ENCODE peak calls at places on chromosome 15, in four cellular contexts. V, A, K and D are unnamed samples.

GRCh38 chr15:43260011-43260615 is 6.6 kb downstream of the TGM5 start:
- DNase-seq in V (no peak), K (no peak), A (no peak), D (no peak)

GRCh38 chr15:86139828-86140227 is 60.2 kb downstream of the AGBL1 start:
- DNase-seq in V (no peak), A (no peak), K (no peak), D (no peak)

GRCh38 chr15:68695061-68695595 is 116.3 kb downstream of the CORO2B start:
- DNase-seq in K (no peak), V (no peak), A (no peak), D (no peak)

GRCh38 chr15:35549567-35549966 is 3.6 kb upstream of the DPH6 start:
- DNase-seq in K (no peak), A (no peak), V (no peak), D (no peak)

GRCh38 chr15:67100808-67101581 is 35.6 kb downstream of the SMAD3 start:
- DNase-seq in A (no peak), K (no peak), V (no peak), D (no peak)

GRCh38 chr15:67880651-67881182 is 40.9 kb upstream of the RNU6-1 start:
- DNase-seq in K (peak; percentile 71), V (peak; percentile 44), A (no peak), D (peak; percentile 65)

GRCh38 chr15:66411190-66411589 is 24.5 kb downstream of the MAP2K1 start:
- DNase-seq in A (no peak), K (no peak), V (no peak), D (no peak)

GRCh38 chr15:77650285-77650684 is 17.6 kb upstream of the LINGO1 start:
- DNase-seq in A (no peak), K (no peak), V (peak; percentile 17), D (no peak)

GRCh38 chr15:85763157-85763556 is 31.6 kb downstream of the KLHL25 start:
- DNase-seq in V (no peak), A (no peak), K (no peak), D (peak; percentile 51)

GRCh38 chr15:50257924-50258323 is 7.6 kb downstream of the HDC start:
- DNase-seq in A (no peak), K (no peak), V (no peak), D (peak; percentile 35)

GRCh38 chr15:89770041-89770440 is 6.1 kb upstream of the MESP2 start:
- DNase-seq in K (no peak), A (no peak), V (no peak), D (no peak)

GRCh38 chr15:68550004-68550403 is 28.8 kb upstream of the CORO2B start:
- DNase-seq in A (no peak), V (no peak), K (no peak), D (no peak)

GRCh38 chr15:61196711-61197110 is 32.4 kb downstream of the RORA start:
- DNase-seq in V (no peak), A (no peak), K (no peak), D (no peak)

GRCh38 chr15:61198722-61199121 is 30.4 kb downstream of the RORA start:
- DNase-seq in A (no peak), K (no peak), V (no peak), D (no peak)

GRCh38 chr15:61196156-61196555 is 32.9 kb downstream of the RORA start:
- DNase-seq in K (no peak), A (no peak), V (no peak), D (no peak)

GRCh38 chr15:61197187-61197586 is 31.9 kb downstream of the RORA start:
- DNase-seq in A (no peak), K (no peak), V (no peak), D (no peak)

GRCh38 chr15:61195116-61196002 is 33.7 kb downstream of the RORA start:
- DNase-seq in V (no peak), K (no peak), A (no peak), D (peak; percentile 17)
- H3K4me1 ChIP-seq in V (no peaks in the 10 kb centered on the region), K (no peaks in the 10 kb centered on the region), A (peaks cover 2% of the 10 kb centered on the region), D (peaks cover 4% of the 10 kb centered on the region)

GRCh38 chr15:100602064-100602821 is at the start of the genes ASB7 and LINS1:
- DNase-seq in A (peak; percentile 100), K (peak; percentile 100), V (peak; percentile 100), D (peak; percentile 100)

GRCh38 chr15:100601158-100601557 is 826 bp downstream of the LINS1 start:
- DNase-seq in K (no peak), V (no peak), A (no peak), D (peak; percentile 36)

GRCh38 chr15:100598655-100599054 is 3.3 kb downstream of the LINS1 start:
- DNase-seq in V (no peak), K (no peak), A (no peak), D (no peak)

GRCh38 chr15:100601628-100602063 is 338 bp downstream of the LINS1 start:
- DNase-seq in K (no peak), V (no peak), A (no peak), D (no peak)

DNA sequence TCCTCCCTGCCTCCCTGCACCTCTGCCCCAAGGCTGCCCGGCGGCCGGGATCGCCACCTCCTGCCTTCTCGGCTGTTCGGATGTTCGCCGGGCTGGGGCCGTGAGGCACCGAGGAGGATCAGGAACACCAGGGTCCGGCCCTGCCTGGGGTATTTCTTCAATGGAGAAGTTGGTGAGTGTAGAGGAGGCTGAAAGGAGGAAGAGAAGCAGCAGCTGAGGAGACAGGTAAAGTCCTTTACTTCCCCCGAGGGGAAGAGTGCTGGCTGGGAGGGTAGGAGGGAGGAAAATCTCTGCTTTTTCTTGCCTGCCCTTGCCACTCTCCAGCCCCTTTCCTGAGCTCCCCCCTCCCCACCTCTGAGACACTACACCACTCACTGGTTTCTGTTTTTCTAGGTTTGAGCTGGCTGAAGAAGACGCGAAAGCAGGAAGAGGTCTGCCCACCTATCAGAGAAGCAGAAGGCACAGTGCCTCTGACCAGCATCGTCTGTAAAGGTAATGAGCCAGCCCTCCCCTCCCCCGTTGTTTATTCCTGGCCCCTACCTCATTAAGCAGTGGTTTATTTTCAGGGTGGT is 519 bp downstream of the ASB7 start:
- DNase-seq in V (no peak), K (no peak), A (no peak), D (peak; percentile 66)
- H3K27ac ChIP-seq in V (peak overlapping the region; percentile 80), K (peak overlapping the region; percentile 88), A (peak overlapping the region; percentile 71), D (peak overlapping the region; percentile 85)

DNA sequence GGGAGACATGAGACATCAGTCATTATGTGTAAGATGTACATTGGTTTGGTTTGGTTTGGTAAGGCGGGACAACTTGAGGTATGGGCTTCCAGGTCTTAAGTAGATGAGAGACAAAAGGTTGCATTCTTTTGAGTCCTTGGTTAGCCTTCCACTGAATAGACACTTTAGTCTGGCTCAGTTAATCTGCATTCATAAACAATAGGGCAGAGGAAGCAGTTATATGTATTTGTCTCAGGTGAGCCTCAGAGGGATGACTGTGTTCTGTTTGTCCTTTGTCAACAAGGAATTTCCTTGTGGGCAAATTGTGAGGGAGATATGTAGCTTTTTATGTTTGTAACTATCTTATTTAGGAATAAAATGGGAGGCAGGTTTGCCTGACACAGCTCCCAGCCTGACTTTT is 50.4 kb downstream of the TCF12 start:
- DNase-seq in A (no peak), K (no peak), V (no peak), D (no peak)
- H3K4me1 ChIP-seq in A (peaks cover 2% of the 10 kb centered on the region), K (peaks cover 91% of the 10 kb centered on the region), V (peaks cover 48% of the 10 kb centered on the region), D (peaks cover 14% of the 10 kb centered on the region)

DNA sequence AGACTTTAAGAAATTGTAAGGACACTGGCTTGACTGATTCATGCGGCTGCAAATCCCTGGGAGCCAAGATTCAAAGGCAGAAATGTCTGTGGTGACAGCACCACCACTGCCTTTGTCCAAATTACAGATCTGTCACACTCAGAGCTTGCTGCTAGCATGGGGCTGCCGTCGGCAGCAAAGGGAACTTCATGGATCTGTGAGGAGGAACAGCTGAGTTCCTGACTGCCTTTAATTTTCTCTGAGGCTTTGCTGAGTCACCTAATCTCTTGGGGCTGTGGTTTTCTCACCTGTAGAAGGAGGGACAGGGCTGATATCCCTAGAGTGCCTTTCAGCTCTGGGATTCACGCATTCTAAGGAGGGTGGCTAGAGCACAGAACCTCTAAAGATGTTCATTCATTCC is 4.1 kb upstream of the PAK6 start:
- DNase-seq in A (no peak), K (no peak), V (no peak), D (peak; percentile 74)
- H3K27ac ChIP-seq in A (no peak overlapping the region), K (no peak overlapping the region), V (no peak overlapping the region), D (peak overlapping the region; percentile 60)

DNA sequence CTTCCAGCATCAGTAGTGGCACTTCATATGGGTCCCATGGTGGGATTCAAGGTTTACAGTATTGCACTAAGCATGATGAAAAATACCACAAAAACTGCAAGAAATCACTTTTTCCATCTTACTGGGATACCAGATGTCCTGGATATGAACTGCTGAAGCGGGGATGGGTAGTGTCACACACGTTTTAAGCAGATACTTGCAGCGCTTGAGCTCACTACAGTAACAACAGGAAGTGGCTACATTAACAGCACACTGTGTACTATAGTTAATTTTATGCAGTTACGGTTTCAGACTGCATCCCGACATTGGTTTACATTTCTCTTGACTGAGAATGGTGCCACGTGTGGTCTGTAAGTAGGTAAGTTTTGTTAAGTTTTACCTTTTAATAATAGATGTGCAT is 3.5 kb upstream of the ISG20 start:
- DNase-seq in A (no peak), V (no peak), K (no peak), D (no peak)
- H3K4me1 ChIP-seq in A (peaks cover 19% of the 10 kb centered on the region), V (peaks cover 51% of the 10 kb centered on the region), K (peaks cover 53% of the 10 kb centered on the region), D (peaks cover 26% of the 10 kb centered on the region)

DNA sequence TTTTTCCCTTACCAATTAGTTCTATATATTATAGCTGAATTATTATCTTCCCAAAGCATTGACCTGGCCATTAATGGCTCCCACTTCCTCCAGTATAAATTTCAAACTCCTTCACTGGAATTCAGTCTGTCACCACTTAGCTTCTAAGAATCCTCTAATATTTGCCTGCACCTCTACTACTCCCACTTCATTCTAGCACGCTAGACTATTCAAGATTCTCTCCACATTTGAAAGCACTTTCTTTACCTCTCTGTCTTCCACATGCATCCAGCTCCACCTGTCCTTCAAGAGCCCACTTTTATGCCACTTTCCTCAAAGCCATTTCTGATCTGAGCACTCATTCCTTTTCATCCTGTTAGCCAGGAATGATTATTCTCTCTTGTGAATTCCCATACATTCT is 15.0 kb downstream of the SENP8 start:
- DNase-seq in A (no peak), K (no peak), V (no peak), D (no peak)
- H3K27ac ChIP-seq in A (no peak overlapping the region), K (no peak overlapping the region), V (no peak overlapping the region), D (no peak overlapping the region)